ENCODE peak calls at places on chromosomes 7 and 10, in ten cellular contexts. One of them, this sample, is unnamed.

GRCh38 chr7:133434246-133434865 is 181.5 kb downstream of the EXOC4 start:
- DNase-seq in Caki2: peak; percentile 13
- DNase-seq in right lobe of liver: no peak
- DNase-seq in NCI-H82: peak; percentile 7
- DNase-seq in RPMI7951: peak; percentile 16
- DNase-seq in sciatic nerve: no peak
- DNase-seq in type B pancreatic cell: no peak
- DNase-seq in mesenchymal stem cell: peak; percentile 41
- DNase-seq in GDM1: no peak
- DNase-seq in substantia nigra: no peak
- DNase-seq in this sample: peak; percentile 21

GRCh38 chr7:101688183-101688831 is 59.2 kb upstream of the MYL10 start:
- DNase-seq in RPMI7951: peak; percentile 65
- DNase-seq in GDM1: peak; percentile 72
- DNase-seq in mesenchymal stem cell: peak; percentile 76
- DNase-seq in sciatic nerve: peak; percentile 92
- DNase-seq in substantia nigra: peak; percentile 21
- DNase-seq in Caki2: peak; percentile 74
- DNase-seq in NCI-H82: peak; percentile 78
- DNase-seq in type B pancreatic cell: peak; percentile 93
- DNase-seq in right lobe of liver: peak; percentile 85
- DNase-seq in this sample: no peak

GRCh38 chr10:79416578-79417255 is 28.7 kb downstream of the ZCCHC24 start:
- DNase-seq in RPMI7951: no peak
- DNase-seq in right lobe of liver: peak; percentile 5
- DNase-seq in substantia nigra: no peak
- DNase-seq in sciatic nerve: peak; percentile 55
- DNase-seq in Caki2: no peak
- DNase-seq in type B pancreatic cell: no peak
- DNase-seq in GDM1: no peak
- DNase-seq in NCI-H82: no peak
- DNase-seq in mesenchymal stem cell: no peak
- DNase-seq in this sample: no peak

GRCh38 chr7:41529831-41530230 is 173.1 kb downstream of the INHBA start:
- DNase-seq in substantia nigra: no peak
- DNase-seq in sciatic nerve: no peak
- DNase-seq in mesenchymal stem cell: no peak
- DNase-seq in Caki2: no peak
- DNase-seq in RPMI7951: no peak
- DNase-seq in right lobe of liver: no peak
- DNase-seq in GDM1: no peak
- DNase-seq in NCI-H82: no peak
- DNase-seq in type B pancreatic cell: no peak
- DNase-seq in this sample: no peak

GRCh38 chr10:70742537-70743429 is 42.4 kb downstream of the TBATA start:
- DNase-seq in RPMI7951: peak; percentile 79
- DNase-seq in Caki2: no peak
- DNase-seq in substantia nigra: no peak
- DNase-seq in mesenchymal stem cell: peak; percentile 88
- DNase-seq in sciatic nerve: peak; percentile 61
- DNase-seq in NCI-H82: no peak
- DNase-seq in type B pancreatic cell: no peak
- DNase-seq in GDM1: peak; percentile 20
- DNase-seq in right lobe of liver: no peak
- DNase-seq in this sample: no peak

GRCh38 chr7:41437257-41438196 is 265.4 kb downstream of the INHBA start:
- DNase-seq in substantia nigra: no peak
- DNase-seq in mesenchymal stem cell: no peak
- DNase-seq in right lobe of liver: peak; percentile 52
- DNase-seq in type B pancreatic cell: no peak
- DNase-seq in GDM1: no peak
- DNase-seq in sciatic nerve: no peak
- DNase-seq in Caki2: peak; percentile 19
- DNase-seq in NCI-H82: no peak
- DNase-seq in RPMI7951: peak; percentile 76
- DNase-seq in this sample: no peak

GRCh38 chr10:15333909-15334649 is 37.0 kb downstream of the FAM171A1 start:
- DNase-seq in mesenchymal stem cell: peak; percentile 34
- DNase-seq in substantia nigra: no peak
- DNase-seq in NCI-H82: no peak
- DNase-seq in sciatic nerve: no peak
- DNase-seq in type B pancreatic cell: no peak
- DNase-seq in Caki2: peak; percentile 94
- DNase-seq in RPMI7951: peak; percentile 75
- DNase-seq in GDM1: no peak
- DNase-seq in right lobe of liver: no peak
- DNase-seq in this sample: no peak

GRCh38 chr10:128116851-128117615 is 9.2 kb downstream of the MKI67 start:
- DNase-seq in GDM1: no peak
- DNase-seq in right lobe of liver: no peak
- DNase-seq in substantia nigra: no peak
- DNase-seq in RPMI7951: no peak
- DNase-seq in type B pancreatic cell: no peak
- DNase-seq in Caki2: no peak
- DNase-seq in mesenchymal stem cell: no peak
- DNase-seq in NCI-H82: no peak
- DNase-seq in sciatic nerve: no peak
- DNase-seq in this sample: no peak

GRCh38 chr10:31707578-31708411 is 220.8 kb downstream of the ARHGAP12 start:
- DNase-seq in Caki2: no peak
- DNase-seq in NCI-H82: peak; percentile 55
- DNase-seq in substantia nigra: peak; percentile 56
- DNase-seq in type B pancreatic cell: no peak
- DNase-seq in RPMI7951: peak; percentile 93
- DNase-seq in GDM1: peak; percentile 78
- DNase-seq in mesenchymal stem cell: peak; percentile 88
- DNase-seq in right lobe of liver: peak; percentile 75
- DNase-seq in sciatic nerve: peak; percentile 85
- DNase-seq in this sample: peak; percentile 67

GRCh38 chr7:104973227-104973626 is 40.8 kb upstream of the KMT2E start:
- DNase-seq in GDM1: no peak
- DNase-seq in mesenchymal stem cell: no peak
- DNase-seq in right lobe of liver: no peak
- DNase-seq in RPMI7951: no peak
- DNase-seq in type B pancreatic cell: no peak
- DNase-seq in substantia nigra: no peak
- DNase-seq in sciatic nerve: no peak
- DNase-seq in Caki2: no peak
- DNase-seq in NCI-H82: peak; percentile 22
- DNase-seq in this sample: no peak

GRCh38 chr10:113167702-113168101 is 217.7 kb downstream of the TCF7L2 start:
- DNase-seq in right lobe of liver: no peak
- DNase-seq in NCI-H82: no peak
- DNase-seq in GDM1: no peak
- DNase-seq in mesenchymal stem cell: no peak
- DNase-seq in substantia nigra: no peak
- DNase-seq in Caki2: no peak
- DNase-seq in type B pancreatic cell: no peak
- DNase-seq in RPMI7951: no peak
- DNase-seq in sciatic nerve: no peak
- DNase-seq in this sample: no peak

GRCh38 chr10:239109-239508 is 103.9 kb downstream of the ZMYND11 start:
- DNase-seq in GDM1: no peak
- DNase-seq in type B pancreatic cell: no peak
- DNase-seq in right lobe of liver: no peak
- DNase-seq in sciatic nerve: no peak
- DNase-seq in substantia nigra: no peak
- DNase-seq in NCI-H82: no peak
- DNase-seq in Caki2: peak; percentile 10
- DNase-seq in mesenchymal stem cell: no peak
- DNase-seq in RPMI7951: peak; percentile 8
- DNase-seq in this sample: no peak

GRCh38 chr10:125057158-125058001 is 103.0 kb downstream of the CTBP2 start:
- DNase-seq in type B pancreatic cell: peak; percentile 79
- DNase-seq in Caki2: no peak
- DNase-seq in sciatic nerve: peak; percentile 87
- DNase-seq in substantia nigra: peak; percentile 87
- DNase-seq in RPMI7951: peak; percentile 95
- DNase-seq in right lobe of liver: no peak
- DNase-seq in mesenchymal stem cell: peak; percentile 98
- DNase-seq in GDM1: no peak
- DNase-seq in NCI-H82: peak; percentile 58
- DNase-seq in this sample: no peak

GRCh38 chr10:6211341-6212265 is 8.9 kb downstream of the PFKFB3 start:
- DNase-seq in substantia nigra: peak; percentile 83
- DNase-seq in mesenchymal stem cell: no peak
- DNase-seq in RPMI7951: peak; percentile 70
- DNase-seq in NCI-H82: no peak
- DNase-seq in sciatic nerve: no peak
- DNase-seq in Caki2: no peak
- DNase-seq in GDM1: no peak
- DNase-seq in right lobe of liver: no peak
- DNase-seq in type B pancreatic cell: no peak
- DNase-seq in this sample: no peak

GRCh38 chr7:117048114-117048853 is 95.0 kb downstream of the ST7 start:
- DNase-seq in sciatic nerve: no peak
- DNase-seq in NCI-H82: no peak
- DNase-seq in type B pancreatic cell: no peak
- DNase-seq in substantia nigra: no peak
- DNase-seq in right lobe of liver: no peak
- DNase-seq in RPMI7951: no peak
- DNase-seq in mesenchymal stem cell: no peak
- DNase-seq in GDM1: no peak
- DNase-seq in Caki2: no peak
- DNase-seq in this sample: no peak

GRCh38 chr10:11533328-11533781 is 78.1 kb downstream of the USP6NL start:
- DNase-seq in mesenchymal stem cell: peak; percentile 58
- DNase-seq in GDM1: no peak
- DNase-seq in sciatic nerve: no peak
- DNase-seq in type B pancreatic cell: no peak
- DNase-seq in Caki2: no peak
- DNase-seq in right lobe of liver: no peak
- DNase-seq in NCI-H82: no peak
- DNase-seq in substantia nigra: no peak
- DNase-seq in RPMI7951: peak; percentile 71
- DNase-seq in this sample: no peak

GRCh38 chr10:74917481-74918077 is 91.2 kb downstream of the KAT6B start:
- DNase-seq in right lobe of liver: no peak
- DNase-seq in Caki2: peak; percentile 94
- DNase-seq in mesenchymal stem cell: peak; percentile 65
- DNase-seq in GDM1: no peak
- DNase-seq in sciatic nerve: no peak
- DNase-seq in substantia nigra: no peak
- DNase-seq in type B pancreatic cell: no peak
- DNase-seq in RPMI7951: peak; percentile 54
- DNase-seq in NCI-H82: no peak
- DNase-seq in this sample: no peak

GRCh38 chr7:194257-194995 is 2.1 kb downstream of the FAM20C start:
- DNase-seq in RPMI7951: peak; percentile 50
- DNase-seq in sciatic nerve: no peak
- DNase-seq in right lobe of liver: peak; percentile 65
- DNase-seq in type B pancreatic cell: no peak
- DNase-seq in Caki2: no peak
- DNase-seq in GDM1: no peak
- DNase-seq in NCI-H82: no peak
- DNase-seq in mesenchymal stem cell: peak; percentile 31
- DNase-seq in substantia nigra: no peak
- DNase-seq in this sample: no peak

GRCh38 chr7:36048141-36048901 is 104.7 kb upstream of the EEPD1 start:
- DNase-seq in GDM1: no peak
- DNase-seq in NCI-H82: peak; percentile 70
- DNase-seq in substantia nigra: no peak
- DNase-seq in right lobe of liver: no peak
- DNase-seq in Caki2: no peak
- DNase-seq in mesenchymal stem cell: peak; percentile 74
- DNase-seq in RPMI7951: peak; percentile 99
- DNase-seq in sciatic nerve: no peak
- DNase-seq in type B pancreatic cell: no peak
- DNase-seq in this sample: no peak

GRCh38 chr7:26013551-26014083 is 138.4 kb upstream of the NFE2L3 start:
- DNase-seq in RPMI7951: peak; percentile 40
- DNase-seq in right lobe of liver: no peak
- DNase-seq in type B pancreatic cell: no peak
- DNase-seq in mesenchymal stem cell: no peak
- DNase-seq in substantia nigra: no peak
- DNase-seq in NCI-H82: no peak
- DNase-seq in Caki2: peak; percentile 70
- DNase-seq in GDM1: no peak
- DNase-seq in sciatic nerve: no peak
- DNase-seq in this sample: no peak

This sample was measured in smooth muscle cell of the brain vasculature.